ENCODE peak calls at places on chromosome 11, in five cellular contexts. T is K562, A is A549, G is GM12878, L is HepG2. K is an unnamed sample.
A peak's percentile ranks its signal among the peaks of the same experiment; 100 is the strongest.

GRCh38 chr11:36736103-36736502 is 138.1 kb upstream of the RAG2 start:
- DNase-seq in T (no peak), A (no peak), G (no peak), L (no peak), K (no peak)

GRCh38 chr11:83119216-83119615 is 37.7 kb upstream of the PCF11 start:
- DNase-seq in T (no peak), A (no peak), G (no peak), L (no peak), K (no peak)

GRCh38 chr11:132050577-132051180 is 680.3 kb downstream of the NTM start:
- DNase-seq in T (no peak), A (no peak), G (no peak), L (no peak), K (no peak)

GRCh38 chr11:110076388-110076965 is 16.7 kb upstream of the ZC3H12C start:
- DNase-seq in T (peak; percentile 88), A (no peak), G (no peak), L (no peak), K (no peak)

GRCh38 chr11:130159657-130160459 is at the start of gene ST14:
- DNase-seq in T (no peak), A (no peak), G (no peak), L (no peak), K (peak; percentile 38)

GRCh38 chr11:117836077-117836960 is 11.8 kb upstream of the FXYD2 start:
- DNase-seq in T (no peak), A (no peak), G (no peak), L (no peak), K (peak; percentile 83)

GRCh38 chr11:58688779-58689503 is 42.8 kb downstream of the GLYAT start:
- DNase-seq in T (no peak), A (no peak), G (no peak), L (no peak), K (no peak)

GRCh38 chr11:125358254-125358840 is 137.7 kb downstream of the FEZ1 start:
- DNase-seq in T (no peak), A (no peak), G (no peak), L (no peak), K (peak; percentile 14)

GRCh38 chr11:1878134-1879031 is 13.3 kb downstream of the PRR33 start:
- DNase-seq in T (no peak), A (no peak), G (no peak), L (no peak), K (no peak)

GRCh38 chr11:55714982-55715888 is 53.2 kb downstream of the OR4C6 start:
- DNase-seq in T (peak; percentile 20), A (no peak), G (no peak), L (peak; percentile 6), K (peak; percentile 49)

DNA sequence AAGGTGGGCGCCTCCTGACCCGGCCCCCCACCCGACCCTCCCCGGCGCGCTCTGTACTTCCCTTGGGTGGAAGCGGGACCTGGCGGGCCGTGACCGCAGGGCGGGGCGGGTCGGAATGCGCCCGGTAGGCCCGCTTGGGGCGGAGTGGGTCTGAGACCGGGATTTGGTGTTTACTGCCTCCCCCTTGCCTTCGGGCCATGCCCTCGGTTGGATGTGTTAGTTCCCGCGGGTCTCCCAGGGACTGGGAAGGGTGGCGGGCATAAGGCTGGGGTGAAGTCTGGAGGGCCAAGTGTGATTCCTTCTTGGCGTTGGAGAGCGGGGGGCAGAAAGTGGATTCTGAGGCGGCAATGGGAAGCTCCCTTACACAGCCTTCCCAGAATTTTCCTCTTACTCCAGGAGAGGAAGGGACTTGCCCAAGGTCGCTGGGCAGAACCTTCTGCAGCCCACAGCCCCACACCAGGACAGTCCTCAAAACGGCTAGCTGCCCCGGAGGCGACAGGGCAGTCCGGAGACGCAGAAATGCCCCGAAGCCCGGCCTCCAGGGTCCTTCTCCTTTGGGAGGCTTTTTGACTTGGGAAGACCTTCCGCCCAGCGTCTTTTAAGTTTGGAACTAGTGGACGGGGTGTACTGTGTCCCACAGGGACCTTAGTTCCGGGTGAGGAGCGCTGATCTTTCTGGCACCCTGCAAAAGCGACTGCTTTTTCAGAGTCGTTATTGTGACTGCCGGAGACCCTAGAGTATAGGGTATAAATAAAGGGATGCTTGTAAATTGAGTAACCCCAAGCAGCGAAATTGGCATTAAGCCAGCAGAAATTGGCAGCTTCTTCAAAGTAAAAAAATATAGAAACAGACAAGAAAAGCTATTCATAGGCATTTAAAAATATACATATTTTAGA is 647 bp downstream of the SWAP70 start:
- DNase-seq in T (peak; percentile 25), A (peak; percentile 48), G (no peak), L (peak; percentile 29), K (peak; percentile 68)
- TF ChIP-seq POLR2A in T (no peak), A (no peak), G (no peak), L (no peak), K (no peak)

DNA sequence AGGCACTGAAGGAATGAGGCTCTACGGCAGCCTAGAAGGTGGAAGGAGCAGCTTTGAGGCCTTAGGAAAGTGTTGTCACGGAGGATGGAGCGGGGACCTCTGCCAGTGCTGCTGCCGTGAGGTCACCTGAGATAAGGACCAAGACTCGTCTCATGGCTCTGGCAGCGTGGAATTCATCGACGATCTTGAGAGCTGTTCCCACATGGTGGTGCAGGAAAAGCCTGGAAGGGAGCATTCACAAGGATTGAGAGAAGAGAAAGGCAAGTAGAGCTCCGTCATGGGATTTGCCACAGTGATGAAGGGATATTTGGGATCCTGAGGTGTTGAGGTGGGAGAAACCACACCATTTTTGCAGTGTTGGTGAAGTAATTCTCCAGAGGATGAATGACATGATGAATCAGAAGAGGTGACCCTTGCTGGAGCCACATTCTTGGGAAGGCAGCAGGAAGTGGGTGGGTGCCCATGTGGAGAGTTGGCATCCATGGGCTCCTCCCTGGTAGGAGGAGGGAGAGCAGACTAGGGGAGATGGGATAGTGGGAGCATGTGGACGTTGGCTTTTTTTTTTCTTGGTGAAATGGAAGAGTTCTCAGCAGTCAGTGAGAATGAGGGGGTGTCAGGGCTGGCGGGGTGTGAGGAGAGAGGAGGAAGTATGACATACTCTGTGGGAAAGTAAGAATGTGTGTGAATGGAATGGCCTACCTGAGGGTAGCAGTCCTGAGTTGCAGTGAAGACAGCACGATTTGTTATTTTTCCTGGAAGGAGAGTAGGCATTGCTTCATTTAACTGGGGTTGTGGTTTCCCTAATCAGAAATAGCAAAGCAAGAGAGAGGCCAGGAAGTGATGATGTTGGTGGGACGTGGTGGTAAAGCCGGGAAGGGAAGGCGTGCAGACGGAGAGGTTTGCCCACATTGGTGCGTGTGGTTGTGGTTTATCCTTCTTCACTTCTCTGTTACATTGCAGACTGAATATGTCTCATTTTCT is 11.1 kb downstream of the PPP6R3 start:
- DNase-seq in T (no peak), A (no peak), G (peak; percentile 32), L (no peak), K (peak; percentile 90)
- TF ChIP-seq MYC in T (no peak), A (no peak), G (no peak), L (no peak), K (no peak)

DNA sequence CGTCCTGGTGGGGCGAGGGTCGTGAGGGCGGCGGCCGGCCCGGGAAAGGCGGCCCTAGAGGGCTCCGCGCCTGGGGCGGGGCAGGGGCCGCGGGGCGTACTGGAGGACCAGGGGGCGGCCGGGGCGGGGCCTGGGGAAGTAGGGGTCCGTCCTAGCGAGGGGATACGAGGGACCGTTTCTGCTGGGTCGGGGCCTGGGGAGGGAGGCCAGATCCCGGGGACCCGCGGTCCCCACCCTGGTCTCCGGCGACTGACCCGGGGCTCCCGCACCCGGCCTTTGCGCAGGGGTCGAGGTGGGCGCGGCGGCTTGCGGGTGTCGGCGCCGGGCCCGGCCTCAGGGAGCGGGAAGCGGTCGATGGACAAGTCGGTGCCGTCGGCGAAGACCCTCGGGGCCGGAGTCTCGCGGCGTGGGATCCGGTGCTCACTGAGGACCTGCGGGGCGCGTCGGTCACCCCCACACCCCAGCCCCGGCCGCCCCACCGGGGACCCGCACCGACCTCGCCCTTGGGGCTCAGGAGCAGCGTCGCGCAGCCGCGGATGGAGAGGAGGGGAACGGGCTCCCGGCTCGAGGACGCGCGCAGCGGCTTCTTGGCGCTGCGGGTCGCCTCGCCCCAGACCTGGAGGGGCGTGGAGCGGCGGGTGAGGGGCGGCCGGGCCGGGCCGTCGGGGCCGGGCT is 4.9 kb downstream of the LMNTD2 start:
- DNase-seq in T (no peak), A (no peak), G (no peak), L (no peak), K (no peak)
- H3K4me3 ChIP-seq in T (no peak overlapping the region), A (peak overlapping the region; percentile 67), G (peak overlapping the region; percentile 53), L (no peak overlapping the region), K (no peak overlapping the region)

GRCh38 chr11:64759722-64760719 is at the start of gene PYGM:
- DNase-seq in T (peak; percentile 36), A (no peak), G (no peak), L (no peak), K (peak; percentile 73)
- TF ChIP-seq POLR2A in T (no peak), A (no peak), G (peak; percentile 51), L (no peak), K (no peak)

GRCh38 chr11:68838572-68838964 is 3.1 kb downstream of the CPT1A start:
- DNase-seq in T (peak; percentile 27), A (no peak), G (no peak), L (peak; percentile 33), K (peak; percentile 62)
- TF ChIP-seq MYC in T (no peak), A (no peak), G (no peak), L (no peak), K (no peak)

DNA sequence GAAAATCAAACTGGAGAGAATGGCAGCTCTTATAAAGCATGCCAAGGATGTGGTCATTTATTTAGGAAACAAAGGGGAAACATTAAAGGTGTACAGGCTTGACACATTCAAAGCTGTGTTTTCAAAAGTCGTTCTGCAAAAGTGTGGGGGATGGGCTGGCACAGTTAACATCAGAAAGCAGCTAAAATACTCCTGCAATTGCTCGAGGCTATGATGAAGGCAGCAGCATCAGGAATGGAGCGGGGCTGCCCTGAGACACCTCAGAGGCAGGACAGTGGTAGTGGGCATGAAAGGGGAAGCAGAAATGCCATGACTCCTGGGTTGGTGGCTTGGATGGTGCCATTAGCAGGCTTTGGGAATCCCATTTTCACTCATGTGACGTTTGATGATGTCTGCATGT is 701 bp downstream of the NCAPD3 start:
- DNase-seq in T (no peak), A (no peak), G (no peak), L (no peak), K (peak; percentile 46)
- H3K4me3 ChIP-seq in T (peak overlapping the region; percentile 77), A (peak overlapping the region; percentile 60), G (peak overlapping the region; percentile 74), L (peak overlapping the region; percentile 95), K (peak overlapping the region; percentile 77)

DNA sequence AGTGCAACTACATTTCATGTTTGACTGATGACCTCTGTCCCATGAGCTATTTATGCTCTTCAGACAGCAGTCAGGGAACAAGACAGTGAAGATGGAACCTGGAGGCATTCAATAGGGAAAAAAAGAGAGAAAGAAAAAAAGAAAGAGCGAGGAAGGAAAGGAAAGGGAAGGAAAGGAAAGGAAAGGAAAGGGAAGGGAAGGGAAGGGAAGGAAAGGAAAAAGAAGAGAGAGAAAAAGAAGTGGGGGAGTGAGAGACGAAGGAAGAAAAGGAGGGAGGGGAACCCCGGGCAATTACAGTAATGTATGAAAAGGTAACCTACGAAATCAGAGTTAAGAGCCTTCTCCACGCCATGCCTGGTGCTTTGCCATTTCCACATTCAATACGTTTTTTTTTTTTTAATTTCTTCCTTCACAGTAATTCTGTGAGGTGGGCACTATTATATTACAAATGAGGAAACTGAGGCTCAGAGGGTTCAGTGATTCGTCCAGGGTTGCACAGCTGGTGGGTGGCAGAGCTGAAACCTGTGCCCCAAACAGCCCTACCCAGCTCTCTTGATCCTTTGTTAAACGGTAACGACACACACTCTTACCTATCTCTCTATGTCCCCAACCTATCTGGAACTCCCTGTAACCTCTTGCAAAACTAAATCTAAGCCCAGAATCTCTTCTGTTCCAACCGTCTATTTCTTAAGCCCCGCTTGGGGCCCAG is 39.3 kb downstream of the ETS1 start:
- DNase-seq in T (no peak), A (no peak), G (no peak), L (no peak), K (no peak)
- TF ChIP-seq POLR2A in T (no peak), A (no peak), G (no peak), L (no peak), K (no peak)

GRCh38 chr11:133907841-133908241 is 48.9 kb downstream of the IGSF9B start:
- DNase-seq in T (no peak), A (no peak), G (no peak), L (no peak), K (no peak)
- TF ChIP-seq MYC in T (no peak), A (no peak), G (no peak), L (no peak), K (no peak)

K was measured in NB4.